ENCODE peak calls at places on chromosomes 13 and 19, in five cellular contexts. O is breast epithelium, F is transverse colon, C is upper lobe of left lung, S is stomach. W is an unnamed sample.

GRCh38 chr19:19745496-19746285 is 12.8 kb upstream of the ZNF14 start:
- DNase-seq in C (no peak), S (no peak), F (no peak), O (no peak), W (no peak)

GRCh38 chr19:36215276-36216171 is 618 bp downstream of the ZNF146 start:
- DNase-seq in O (no peak), C (no peak), S (no peak), F (peak; percentile 9), W (no peak)

GRCh38 chr13:44406617-44407016 is 33.0 kb downstream of the SERP2 start:
- DNase-seq in F (no peak), S (no peak), O (no peak), C (no peak), W (no peak)

GRCh38 chr13:77871596-77871995 is 47.0 kb downstream of the EDNRB start:
- DNase-seq in C (no peak), F (no peak), O (no peak), S (no peak), W (no peak)

GRCh38 chr13:41823486-41823885 is 137.4 kb downstream of the VWA8 start:
- DNase-seq in C (no peak), S (no peak), F (no peak), O (no peak), W (no peak)

GRCh38 chr13:99916366-99917103 is 55.0 kb downstream of the ZIC5 start:
- DNase-seq in F (no peak), C (no peak), S (no peak), O (no peak), W (no peak)

GRCh38 chr19:35126624-35126959 is 8.3 kb downstream of the LGI4 start:
- DNase-seq in S (no peak), C (no peak), F (no peak), O (no peak), W (no peak)

GRCh38 chr19:40690050-40690698 is at the start of gene NUMBL:
- DNase-seq in O (no peak), C (no peak), F (no peak), S (no peak), W (no peak)

DNA sequence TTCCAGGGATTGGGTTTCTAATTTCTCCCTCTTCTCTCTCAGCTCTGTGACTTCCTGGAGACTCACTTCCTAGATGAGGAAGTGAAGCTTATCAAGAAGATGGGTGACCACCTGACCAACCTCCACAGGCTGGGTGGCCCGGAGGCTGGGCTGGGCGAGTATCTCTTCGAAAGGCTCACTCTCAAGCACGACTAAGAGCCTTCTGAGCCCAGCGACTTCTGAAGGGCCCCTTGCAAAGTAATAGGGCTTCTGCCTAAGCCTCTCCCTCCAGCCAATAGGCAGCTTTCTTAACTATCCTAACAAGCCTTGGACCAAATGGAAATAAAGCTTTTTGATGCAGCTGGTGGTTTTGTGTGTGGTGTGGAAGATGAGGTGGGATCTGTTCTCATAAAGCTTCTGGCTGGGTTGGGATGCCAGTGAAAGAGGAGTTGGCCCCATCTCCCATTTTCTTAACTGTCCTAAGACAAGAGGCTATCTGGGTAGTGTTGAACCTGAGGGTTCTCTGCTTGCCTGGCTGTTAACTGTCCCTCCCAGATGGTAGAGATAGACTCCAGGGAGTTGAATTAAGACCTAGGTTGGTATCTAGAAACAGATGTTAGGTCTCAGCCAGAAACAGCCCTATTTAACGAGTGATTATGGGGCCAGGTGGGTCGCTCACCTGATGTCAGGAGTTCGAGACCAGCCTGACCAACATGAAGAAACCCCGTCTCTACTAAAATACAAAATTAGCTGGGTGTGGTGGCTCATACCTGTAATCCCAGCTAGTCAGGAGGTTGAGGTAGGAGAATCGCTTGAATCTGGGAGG is 1.6 kb downstream of the FTL start:
- DNase-seq in F (no peak), S (no peak), C (no peak), O (no peak), W (no peak)
- TF ChIP-seq POLR2A in F (peak; percentile 4), S (no peak), C (no peak), O (no peak), W (no peak)

DNA sequence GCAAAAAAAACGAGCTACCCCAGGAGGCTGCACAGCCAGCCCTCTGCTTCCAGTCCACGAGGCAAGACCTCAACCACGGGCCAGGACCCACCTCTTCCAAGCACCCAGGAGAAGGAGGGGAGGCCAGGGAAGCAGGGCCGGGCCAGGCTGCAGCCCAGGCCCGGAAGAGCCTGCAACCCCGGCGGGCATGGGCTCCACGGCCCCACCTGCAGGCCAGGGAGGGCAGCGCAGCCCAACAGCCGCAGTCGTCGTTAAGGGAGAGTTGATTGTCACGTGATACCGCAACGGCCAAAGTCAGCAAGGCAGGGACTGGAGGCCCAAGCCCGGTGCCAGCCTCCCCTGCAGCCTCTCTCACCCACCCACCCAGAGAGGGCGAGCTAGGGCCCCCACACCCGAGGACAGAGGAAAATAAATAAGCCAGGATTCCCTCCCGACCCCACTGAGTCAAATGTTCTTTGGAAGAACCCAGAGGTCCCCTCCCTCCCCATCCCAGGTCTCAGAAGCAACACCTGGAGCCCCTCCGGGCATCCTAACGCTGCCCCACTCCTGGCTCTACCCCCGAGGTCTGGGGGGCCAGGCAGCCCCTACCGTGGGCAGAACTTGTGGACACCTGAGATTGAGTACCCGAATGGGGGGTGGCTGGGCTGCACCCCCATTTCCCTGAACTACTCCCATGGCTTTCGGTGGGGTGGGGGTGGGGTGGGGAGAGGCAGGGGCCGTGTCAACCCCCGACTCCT is 5.2 kb upstream of the REXO1 start:
- DNase-seq in S (peak; percentile 90), C (peak; percentile 92), F (peak; percentile 94), O (peak; percentile 79), W (no peak)
- TF ChIP-seq POLR2AphosphoS5 in S (no peak), C (no peak), F (no peak), O (no peak), W (peak; percentile 68)

GRCh38 chr13:40656358-40656757 is 10.1 kb downstream of the FOXO1 start:
- DNase-seq in O (no peak), C (no peak), F (no peak), S (no peak), W (no peak)

GRCh38 chr13:40657307-40657706 is 9.1 kb downstream of the FOXO1 start:
- DNase-seq in S (no peak), C (no peak), F (no peak), O (no peak), W (no peak)

GRCh38 chr13:40651866-40652587 is 14.4 kb downstream of the FOXO1 start:
- DNase-seq in F (no peak), S (no peak), C (no peak), O (no peak), W (no peak)

GRCh38 chr13:40652588-40652940 is 13.9 kb downstream of the FOXO1 start:
- DNase-seq in O (no peak), F (no peak), S (no peak), C (no peak), W (no peak)

DNA sequence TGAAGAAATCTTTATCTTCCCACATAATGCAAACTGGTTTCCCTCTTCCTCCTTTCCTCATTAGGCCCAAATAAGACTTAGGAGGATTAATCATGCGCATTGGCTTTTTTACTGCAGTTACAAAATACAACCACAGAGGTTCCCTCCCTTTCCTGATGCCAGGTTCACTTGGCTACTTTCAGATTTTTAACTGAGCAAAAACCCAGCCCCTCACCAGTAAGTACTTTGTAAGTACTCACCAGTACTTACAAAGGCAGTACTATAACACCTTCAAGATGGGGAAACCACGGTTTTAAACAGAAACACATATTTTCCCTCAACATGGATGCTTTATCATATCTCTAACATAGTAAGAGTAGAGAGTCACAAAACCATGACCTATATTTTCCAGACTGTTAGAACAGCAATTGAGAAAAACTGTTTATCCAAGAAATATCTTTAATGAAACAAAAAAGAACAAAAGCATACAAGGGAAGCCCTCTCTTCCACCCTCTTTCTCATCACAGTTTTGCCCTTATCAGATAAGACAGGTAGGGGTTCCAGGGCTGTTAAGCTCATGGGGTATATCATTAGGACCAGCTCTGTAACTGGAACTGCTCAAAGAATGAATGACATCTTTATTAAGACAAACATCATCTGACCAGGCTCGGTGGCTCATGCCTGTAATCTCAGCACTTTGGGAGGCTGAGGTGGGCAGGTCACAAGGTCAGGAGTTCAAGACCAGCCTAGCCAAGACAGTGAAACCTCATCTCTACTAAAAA is 12.7 kb downstream of the FOXO1 start:
- DNase-seq in C (no peak), F (no peak), O (no peak), S (no peak), W (no peak)
- H3K4me1 ChIP-seq in C (peaks cover 29% of the 10 kb centered on the region), F (peaks cover 47% of the 10 kb centered on the region), O (peaks cover 3% of the 10 kb centered on the region), S (peaks cover 75% of the 10 kb centered on the region), W (peaks cover 94% of the 10 kb centered on the region)

GRCh38 chr13:112165712-112166111 is 98.8 kb downstream of the SOX1 start:
- DNase-seq in C (no peak), S (no peak), O (no peak), F (no peak), W (no peak)
- TF ChIP-seq POLR2A in C (no peak), S (no peak), O (no peak), F (no peak), W (no peak)

GRCh38 chr13:53622431-53622830 is 593.8 kb downstream of the OLFM4 start:
- DNase-seq in C (no peak), F (no peak), S (no peak), O (no peak), W (no peak)
- TF ChIP-seq POLR2AphosphoS5 in C (no peak), F (no peak), S (no peak), O (no peak), W (no peak)

DNA sequence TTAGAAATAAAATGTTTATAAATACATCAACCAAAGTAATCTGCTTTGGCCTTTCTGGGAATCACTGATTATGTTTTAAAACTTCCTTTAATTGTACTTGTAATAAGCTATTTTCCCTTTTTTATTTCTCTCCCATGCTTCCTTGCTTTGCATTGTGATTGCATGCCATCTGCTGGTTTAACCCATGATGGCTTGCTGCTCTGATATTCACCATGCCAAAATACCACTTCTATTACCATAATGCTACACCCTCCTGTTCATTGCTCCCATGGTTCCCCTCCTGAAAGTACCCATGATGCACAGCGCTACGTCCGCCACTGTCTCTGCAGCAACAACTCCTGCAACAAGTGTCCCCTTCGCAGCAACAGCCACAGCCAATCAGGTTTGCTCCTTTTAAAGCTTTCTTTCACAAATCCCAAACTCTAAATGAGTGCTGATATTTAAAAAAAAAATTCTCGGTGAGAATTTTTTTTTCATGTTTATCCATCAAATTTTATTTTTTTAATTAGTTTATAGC is 67.7 kb upstream of the RAP2A start:
- DNase-seq in S (no peak), F (no peak), O (no peak), C (no peak), W (no peak)
- H3K4me1 ChIP-seq in S (peaks cover 28% of the 10 kb centered on the region), F (peaks cover 13% of the 10 kb centered on the region), O (no peaks in the 10 kb centered on the region), C (peaks cover 26% of the 10 kb centered on the region), W (peaks cover 4% of the 10 kb centered on the region)

DNA sequence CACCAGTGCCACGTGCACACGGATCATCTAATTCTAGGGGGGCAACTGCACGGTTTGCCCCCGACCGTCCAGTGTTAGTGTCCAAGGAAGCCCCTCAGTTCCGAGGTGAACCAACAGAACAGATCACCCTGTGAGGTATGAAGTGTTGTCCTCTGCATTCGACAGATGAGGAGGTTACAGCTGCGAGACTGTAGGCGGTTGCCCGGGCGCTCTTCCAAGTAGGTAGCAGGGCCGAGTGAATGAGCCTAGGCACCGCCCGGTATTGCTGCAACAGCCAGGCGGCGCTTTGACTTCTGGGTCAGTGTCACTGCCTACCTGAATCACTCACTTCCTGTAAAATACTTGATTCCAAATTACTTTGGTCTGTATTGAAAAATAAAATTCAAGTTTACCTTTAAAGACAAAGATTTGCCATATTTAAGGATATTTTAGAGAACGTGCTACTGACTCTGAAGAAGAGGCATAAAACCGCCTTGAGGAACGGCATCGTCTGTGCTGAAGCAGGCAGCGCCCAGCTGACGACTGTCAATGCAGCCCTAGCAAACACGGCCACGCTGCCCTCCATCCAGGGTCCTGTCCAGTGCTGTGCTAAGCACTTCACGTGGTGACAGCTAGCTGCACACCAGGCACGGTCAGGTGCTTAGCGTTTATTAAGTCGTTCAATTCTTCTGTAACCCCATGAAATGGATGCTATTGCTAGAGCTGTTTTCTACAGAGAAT is 19.3 kb upstream of the RASA3 start:
- DNase-seq in O (peak; percentile 80), F (peak; percentile 92), C (peak; percentile 71), S (peak; percentile 82), W (no peak)
- TF ChIP-seq POLR2A in O (no peak), F (peak; percentile 62), C (no peak), S (no peak), W (no peak)

GRCh38 chr19:56507446-56508281 is at the start of gene ZNF471:
- DNase-seq in F (peak; percentile 95), C (peak; percentile 98), O (peak; percentile 98), S (peak; percentile 97), W (peak; percentile 98)
- TF ChIP-seq POLR2AphosphoS5 in F (no peak), C (peak; percentile 65), O (peak; percentile 41), S (peak; percentile 20), W (peak; percentile 61)